ENCODE peak calls at places on chromosomes 5 and 9, in four cellular contexts. G, F, I and P are unnamed samples.

GRCh38 chr5:72244862-72245371 is 75.1 kb downstream of the MRPS27 start:
- DNase-seq in F (peak; percentile 4), G (peak; percentile 30), I (peak; percentile 23), P (peak; percentile 88)

GRCh38 chr9:134660407-134660806 is 18.8 kb downstream of the COL5A1 start:
- DNase-seq in G (peak; percentile 11), F (no peak), I (no peak), P (peak; percentile 37)

GRCh38 chr9:85178486-85178885 is 509.0 kb downstream of the NTRK2 start:
- DNase-seq in F (no peak), I (no peak), G (no peak), P (no peak)

GRCh38 chr5:58075907-58076306 is 384.0 kb downstream of the PLK2 start:
- DNase-seq in F (no peak), I (no peak), G (no peak), P (no peak)

GRCh38 chr5:142915840-142916424 is 145.8 kb downstream of the ARHGAP26 start:
- DNase-seq in I (peak; percentile 39), F (peak; percentile 17), G (peak; percentile 35), P (peak; percentile 57)

GRCh38 chr5:179699640-179700298 is 1.0 kb downstream of the CANX start:
- DNase-seq in G (peak; percentile 29), I (no peak), F (peak; percentile 27), P (peak; percentile 79)

GRCh38 chr9:70131296-70131695 is 87.6 kb downstream of the MAMDC2 start:
- DNase-seq in F (no peak), G (no peak), I (no peak), P (no peak)

GRCh38 chr5:55668356-55668755 is 43.8 kb downstream of the SLC38A9 start:
- DNase-seq in G (peak; percentile 73), I (no peak), F (peak; percentile 40), P (no peak)

GRCh38 chr5:1658665-1659064 is 134.9 kb upstream of the LPCAT1 start:
- DNase-seq in G (no peak), F (no peak), I (no peak), P (no peak)

GRCh38 chr5:178370102-178370501 is 137.5 kb upstream of the PHYKPL start:
- DNase-seq in F (no peak), I (no peak), G (no peak), P (no peak)

GRCh38 chr9:128325629-128326028 is 3.0 kb downstream of the COQ4 start:
- DNase-seq in G (no peak), I (no peak), F (no peak), P (no peak)

GRCh38 chr9:6646028-6646636 is 603 bp upstream of the GLDC start:
- DNase-seq in I (no peak), F (no peak), G (peak; percentile 68), P (peak; percentile 95)

GRCh38 chr9:108444400-108445358 is 411.1 kb downstream of the ACTL7B start:
- DNase-seq in G (peak; percentile 29), I (peak; percentile 31), F (peak; percentile 62), P (no peak)

GRCh38 chr9:15711531-15712295 is 158.9 kb downstream of the CCDC171 start:
- DNase-seq in F (no peak), I (no peak), G (no peak), P (no peak)

GRCh38 chr9:125888220-125888619 is 141.0 kb downstream of the PBX3 start:
- DNase-seq in G (no peak), I (no peak), F (no peak), P (no peak)

GRCh38 chr5:109873687-109874086 is 184.0 kb downstream of the MAN2A1 start:
- DNase-seq in I (no peak), F (no peak), G (no peak), P (no peak)

GRCh38 chr5:174195517-174195916 is 150.0 kb downstream of the NSG2 start:
- DNase-seq in F (no peak), G (no peak), I (no peak), P (no peak)

GRCh38 chr5:115457985-115458384 is 86.6 kb downstream of the FEM1C start:
- DNase-seq in I (no peak), G (peak; percentile 75), F (no peak), P (no peak)

GRCh38 chr9:113228130-113228665 is 6.9 kb downstream of the SLC31A1 start:
- DNase-seq in I (no peak), F (no peak), G (no peak), P (no peak)

GRCh38 chr5:142327111-142327842 is 2.5 kb upstream of the SPRY4 start:
- DNase-seq in G (no peak), F (no peak), I (peak; percentile 38), P (no peak)